ENCODE peak calls at places on chromosomes 7 and 10, in six cellular contexts. Y is endothelial cell of umbilical vein, J is nephron progenitor cell, K is neural progenitor cell, D is body of pancreas, O is HFFc6. B is an unnamed sample.
A peak's percentile ranks its signal among the peaks of the same experiment; 100 is the strongest.

GRCh38 chr10:12796431-12797185 is 204.9 kb downstream of the CCDC3 start:
- DNase-seq in K (no peak), J (no peak), O (no peak), D (no peak), Y (no peak), B (no peak)

GRCh38 chr7:117666019-117666418 is 186.2 kb downstream of the CFTR start:
- DNase-seq in Y (peak; percentile 67), O (no peak), J (no peak), D (no peak), K (no peak), B (no peak)

GRCh38 chr7:42247301-42247700 is 10.3 kb upstream of the GLI3 start:
- DNase-seq in Y (no peak), J (no peak), O (peak; percentile 64), K (no peak), D (no peak), B (no peak)

GRCh38 chr7:4265056-4265455 is 417.0 kb upstream of the FOXK1 start:
- DNase-seq in Y (no peak), K (no peak), O (no peak), D (no peak), J (no peak), B (no peak)

GRCh38 chr10:8794860-8795259 is 740.4 kb downstream of the GATA3 start:
- DNase-seq in J (no peak), Y (no peak), D (no peak), K (no peak), O (no peak), B (no peak)

GRCh38 chr10:132359305-132360040 is 27.5 kb downstream of the LRRC27 start:
- DNase-seq in O (no peak), Y (no peak), K (no peak), D (no peak), J (no peak), B (no peak)

GRCh38 chr7:116698930-116699722 is 27.1 kb downstream of the MET start:
- DNase-seq in J (no peak), Y (no peak), K (no peak), D (no peak), O (no peak), B (no peak)

GRCh38 chr7:104643587-104644217 is 315.3 kb downstream of the LHFPL3 start:
- DNase-seq in O (no peak), J (peak; percentile 30), D (no peak), K (peak; percentile 64), Y (peak; percentile 23), B (no peak)

GRCh38 chr10:35464805-35465456 is 128.6 kb downstream of the CCNY start:
- DNase-seq in Y (no peak), K (peak; percentile 56), O (no peak), D (no peak), J (no peak), B (no peak)

GRCh38 chr10:43287056-43288007 is 20.5 kb upstream of the RASGEF1A start:
- DNase-seq in D (no peak), O (no peak), Y (peak; percentile 36), J (no peak), K (no peak), B (no peak)

GRCh38 chr7:36390199-36391090 is 783 bp downstream of the ANLN start:
- DNase-seq in K (peak; percentile 92), D (peak; percentile 65), O (peak; percentile 87), J (peak; percentile 85), Y (peak; percentile 88), B (peak; percentile 48)

GRCh38 chr10:48240196-48240595 is 34.3 kb downstream of the FRMPD2 start:
- DNase-seq in O (no peak), Y (no peak), K (no peak), D (no peak), J (no peak), B (no peak)

DNA sequence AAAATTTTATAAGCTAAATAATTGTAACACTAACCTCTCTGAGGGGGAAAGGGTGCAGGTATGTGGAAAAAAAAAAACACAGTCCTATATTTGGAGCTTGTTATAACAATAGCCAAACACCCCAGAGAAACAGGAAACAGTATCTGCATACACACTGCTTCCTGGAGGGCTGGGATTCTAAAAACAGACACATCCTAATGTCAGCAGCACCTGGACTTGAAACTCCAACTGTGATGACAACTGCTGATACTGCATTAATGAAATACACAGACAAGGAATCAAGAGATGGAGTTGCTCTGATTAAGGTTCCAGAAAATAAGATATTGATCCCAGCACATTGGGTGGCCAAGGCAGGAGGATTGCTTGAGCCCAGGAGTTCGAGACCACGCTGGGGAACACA is 9.3 kb downstream of the DAGLB start:
- DNase-seq in O (no peak), D (no peak), J (no peak), Y (peak; percentile 73), K (no peak), B (no peak)
- TF ChIP-seq CTCF in O (no peak), D (no peak), J (no peak), Y (no peak), K (no peak), B (no peak)

GRCh38 chr7:140640060-140640611 is 477 bp downstream of the DENND2A start:
- DNase-seq in D (no peak), Y (no peak), O (no peak), K (peak; percentile 76), J (peak; percentile 68), B (no peak)

GRCh38 chr7:140639366-140640053 is 1.1 kb downstream of the DENND2A start:
- DNase-seq in K (peak; percentile 49), J (no peak), D (no peak), O (peak; percentile 58), Y (no peak), B (no peak)

GRCh38 chr7:140635821-140636220 is 4.8 kb downstream of the DENND2A start:
- DNase-seq in O (no peak), Y (no peak), K (no peak), D (no peak), J (no peak), B (no peak)

GRCh38 chr7:140640727-140641531 is at the start of gene DENND2A:
- DNase-seq in J (peak; percentile 89), O (no peak), D (peak; percentile 47), K (peak; percentile 97), Y (peak; percentile 20), B (no peak)

DNA sequence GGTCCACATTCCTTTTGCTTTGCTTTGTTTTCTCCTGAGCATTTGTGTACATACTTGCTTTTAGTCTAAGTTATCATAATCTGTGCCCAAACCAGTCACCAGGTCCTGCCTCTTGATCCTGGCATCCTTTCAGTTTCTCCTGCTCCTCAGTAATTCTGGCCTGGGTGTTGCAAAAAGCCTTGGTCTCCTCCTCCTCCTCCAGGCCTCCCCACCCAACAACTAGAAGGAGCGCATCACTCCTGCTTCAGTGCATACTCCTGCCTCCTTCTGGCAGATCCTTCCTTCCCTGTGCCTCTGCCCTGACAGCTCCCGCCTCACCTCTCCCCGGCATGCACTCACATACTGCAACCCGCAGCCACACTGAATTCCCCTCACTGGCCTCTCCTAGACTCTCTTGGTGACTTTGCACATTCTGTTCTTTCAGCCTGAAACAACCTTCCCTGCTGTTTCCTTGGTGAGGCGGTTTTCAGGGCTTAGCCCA is 2.3 kb downstream of the DENND2A start:
- DNase-seq in Y (no peak), K (peak; percentile 63), O (peak; percentile 58), J (no peak), D (no peak), B (no peak)
- TF ChIP-seq CTCF in Y (no peak), K (peak; percentile 33), O (peak; percentile 55), J (no peak), D (no peak), B (no peak)

GRCh38 chr7:1364068-1364905 is 95.0 kb downstream of the MICALL2 start:
- DNase-seq in O (no peak), D (no peak), J (no peak), Y (no peak), K (no peak), B (no peak)

GRCh38 chr7:1365846-1366245 is 93.4 kb downstream of the MICALL2 start:
- DNase-seq in Y (no peak), J (no peak), D (no peak), K (no peak), O (no peak), B (no peak)

GRCh38 chr7:1366801-1367405 is 92.4 kb downstream of the MICALL2 start:
- DNase-seq in D (no peak), Y (no peak), O (no peak), K (no peak), J (no peak), B (no peak)

GRCh38 chr7:1367501-1367900 is 91.8 kb downstream of the MICALL2 start:
- DNase-seq in D (no peak), Y (no peak), K (no peak), J (no peak), O (no peak), B (no peak)

DNA sequence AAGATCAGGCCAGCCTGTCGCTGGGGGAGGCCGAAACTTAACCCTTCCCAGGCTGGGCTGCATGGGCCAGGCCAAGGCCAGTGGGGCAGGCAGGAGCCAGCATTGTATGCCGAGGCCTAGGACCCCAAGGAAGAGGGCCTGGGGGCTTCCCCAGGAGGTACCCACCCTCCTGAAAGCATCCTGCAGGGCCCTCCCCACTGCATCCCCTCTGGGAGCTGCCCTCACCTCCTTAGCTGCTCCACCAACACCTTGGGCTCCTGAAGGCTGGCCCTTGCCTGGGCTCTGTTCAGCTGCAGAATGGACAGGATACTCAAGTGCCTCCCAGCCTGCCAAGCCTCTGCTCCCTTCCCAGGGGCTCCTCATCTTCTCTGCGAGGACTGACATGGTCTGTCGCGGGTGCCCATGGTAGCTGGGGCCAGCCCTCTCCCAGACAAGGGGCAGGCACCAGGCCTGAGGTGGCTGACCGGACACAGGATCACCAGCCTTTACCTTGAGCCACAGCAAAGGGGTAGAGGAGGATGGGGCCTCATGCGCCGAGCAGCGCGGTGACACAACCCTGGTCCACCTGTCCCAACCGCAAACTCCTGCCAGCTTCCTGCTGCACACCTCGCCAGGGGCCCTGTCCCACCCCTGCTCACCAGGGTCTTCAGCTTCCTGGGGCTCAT is 94.2 kb downstream of the MICALL2 start:
- DNase-seq in J (no peak), O (no peak), K (no peak), Y (no peak), D (no peak), B (no peak)
- TF ChIP-seq CTCF in J (no peak), O (no peak), K (no peak), Y (no peak), D (no peak), B (no peak)

GRCh38 chr10:101055416-101055815 is 6.4 kb upstream of the KAZALD1 start:
- DNase-seq in Y (no peak), K (no peak), J (no peak), O (no peak), D (no peak), B (no peak)
- TF ChIP-seq CTCF in Y (no peak), K (peak; percentile 30), J (no peak), O (peak; percentile 37), D (no peak), B (no peak)

DNA sequence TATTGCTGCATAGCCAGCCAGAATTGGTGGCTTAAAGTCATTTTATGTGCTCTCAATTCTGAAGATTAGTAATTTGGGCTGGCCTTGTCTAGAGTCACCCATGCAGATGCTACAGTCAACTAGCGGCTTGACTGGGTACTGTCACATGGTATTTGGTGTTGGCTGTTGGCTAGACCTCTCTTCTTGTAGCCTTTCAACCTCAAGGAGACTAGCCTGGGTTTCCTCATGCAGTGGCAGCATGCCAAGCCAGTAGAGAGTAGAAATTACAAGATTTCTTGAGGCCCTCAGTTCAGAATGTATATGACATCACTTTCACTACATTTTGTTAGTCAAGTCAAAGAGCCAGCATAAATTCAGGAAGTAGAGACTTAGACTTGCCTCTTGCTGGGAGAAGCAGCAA is 3.7 kb upstream of the ZNF800 start:
- DNase-seq in O (no peak), J (no peak), D (no peak), Y (no peak), K (peak; percentile 9), B (no peak)
- TF ChIP-seq CTCF in O (no peak), J (no peak), D (no peak), Y (no peak), K (peak; percentile 27), B (no peak)

GRCh38 chr10:44843484-44843883 is 67.7 kb upstream of the TMEM72 start:
- DNase-seq in K (no peak), O (no peak), J (no peak), D (no peak), Y (no peak), B (no peak)
- TF ChIP-seq CTCF in K (no peak), O (no peak), J (no peak), D (no peak), Y (no peak), B (no peak)

B was measured in omental fat pad.